ENCODE peak calls at places on chromosomes 5 and 9, in eight cellular contexts. Z is OCI-LY7, Q is PC-3, C is HCT116, I is neural progenitor cell, D is GM23338, Y is MM.1S, G is GM23248. T is an unnamed sample.

GRCh38 chr5:167759411-167759821 is 532.0 kb upstream of the WWC1 start:
- DNase-seq in D (no peak), Z (no peak), Y (no peak), I (no peak), G (peak; percentile 68), Q (peak; percentile 74), C (no peak), T (peak; percentile 15)

GRCh38 chr5:143311428-143311827 is 92.1 kb downstream of the NR3C1 start:
- DNase-seq in Y (no peak), D (peak; percentile 6), Z (no peak), Q (peak; percentile 82), G (peak; percentile 86), I (no peak), C (no peak), T (no peak)

GRCh38 chr9:83027153-83027867 is 35.6 kb downstream of the RASEF start:
- DNase-seq in D (no peak), Z (no peak), C (peak; percentile 22), Y (no peak), Q (peak; percentile 85), I (no peak), G (peak; percentile 91), T (peak; percentile 30)

GRCh38 chr9:2271426-2271825 is 256.3 kb downstream of the SMARCA2 start:
- DNase-seq in Q (peak; percentile 33), Z (peak; percentile 42), I (no peak), Y (no peak), D (peak; percentile 78), G (peak; percentile 26), C (peak; percentile 18), T (no peak)

GRCh38 chr5:139788294-139788875 is 7.2 kb upstream of the PSD2 start:
- DNase-seq in Q (no peak), Z (no peak), D (peak; percentile 62), G (peak; percentile 47), I (peak; percentile 61), Y (no peak), C (no peak), T (no peak)

GRCh38 chr5:52491071-52491828 is 296.5 kb upstream of the ITGA1 start:
- DNase-seq in Z (no peak), I (no peak), G (no peak), Y (no peak), C (no peak), Q (no peak), D (no peak), T (peak; percentile 5)

GRCh38 chr9:90025816-90026215 is 421.0 kb downstream of the GADD45G start:
- DNase-seq in Q (peak; percentile 49), Y (no peak), D (no peak), I (no peak), Z (no peak), C (no peak), G (peak; percentile 10), T (peak; percentile 47)

GRCh38 chr9:137756045-137756744 is 121.4 kb upstream of the CACNA1B start:
- DNase-seq in I (no peak), Y (no peak), G (no peak), Q (no peak), Z (no peak), C (no peak), D (no peak), T (no peak)

GRCh38 chr5:159680095-159680494 is 236.2 kb upstream of the ADRA1B start:
- DNase-seq in G (no peak), Y (no peak), I (no peak), C (no peak), D (peak; percentile 26), Q (peak; percentile 5), Z (peak; percentile 19), T (no peak)

DNA sequence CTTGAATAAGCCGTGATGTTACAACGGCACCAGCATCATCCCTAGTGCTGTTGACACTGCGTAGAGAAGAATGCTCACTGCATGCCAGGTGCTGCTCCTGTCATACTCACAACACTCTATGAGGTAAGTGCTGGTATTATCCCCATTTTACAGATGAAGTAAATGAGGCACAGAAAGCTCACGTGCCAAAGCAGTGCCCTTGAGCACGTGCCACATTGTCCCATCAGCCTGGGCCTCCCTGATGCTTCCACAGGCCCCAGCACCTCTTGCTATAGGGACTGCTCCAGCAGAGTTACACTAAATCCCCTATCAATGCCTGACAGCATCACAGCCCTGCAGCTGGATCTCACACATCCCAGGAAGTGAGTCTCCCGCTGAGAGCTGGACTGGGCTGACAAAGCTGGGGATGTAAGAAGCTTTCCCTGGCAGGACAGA is 216.1 kb downstream of the FSTL4 start:
- DNase-seq in Q (no peak), C (no peak), Y (no peak), Z (no peak), I (peak; percentile 90), G (no peak), D (peak; percentile 49), T (no peak)
- TF ChIP-seq EZH2phosphoT487 in Q (no peak), C (no peak), Y (no peak), Z (no peak), I (no peak), G (no peak), D (no peak), T (no peak)

GRCh38 chr5:9898319-9898718 is 268.2 kb upstream of the TAS2R1 start:
- DNase-seq in D (peak; percentile 66), C (peak; percentile 8), Z (peak; percentile 4), G (peak; percentile 55), Y (no peak), Q (peak; percentile 85), I (peak; percentile 49), T (peak; percentile 29)
- TF ChIP-seq EZH2phosphoT487 in D (no peak), C (no peak), Z (no peak), G (no peak), Y (no peak), Q (no peak), I (no peak), T (no peak)

DNA sequence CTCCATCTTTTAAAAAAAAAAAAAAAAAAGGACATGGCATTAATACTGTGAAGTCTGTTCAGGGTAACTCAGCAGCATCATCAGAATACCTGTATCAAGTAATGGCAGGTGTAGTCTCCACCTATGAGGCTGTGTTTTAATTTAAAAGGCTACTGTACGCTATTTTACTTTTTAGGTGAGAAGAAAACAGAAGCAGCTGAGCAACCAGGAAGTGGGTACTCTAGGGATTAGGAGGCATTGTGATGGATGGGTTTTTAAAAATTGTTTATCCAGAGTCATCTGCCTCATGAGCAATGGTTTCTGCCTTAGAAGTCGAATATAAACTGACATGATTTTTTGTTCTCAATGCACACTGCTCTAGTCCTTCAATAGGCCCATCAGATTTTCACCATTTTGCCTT is 42.7 kb downstream of the PSIP1 start:
- DNase-seq in Y (no peak), G (no peak), I (no peak), D (no peak), C (no peak), Q (no peak), Z (no peak), T (no peak)
- TF ChIP-seq EZH2phosphoT487 in Y (no peak), G (no peak), I (no peak), D (no peak), C (no peak), Q (no peak), Z (no peak), T (no peak)

GRCh38 chr9:4768681-4769080 is 24.1 kb upstream of the RCL1 start:
- DNase-seq in C (no peak), Y (no peak), G (no peak), D (no peak), Q (no peak), Z (no peak), I (no peak), T (no peak)

GRCh38 chr9:4771788-4772187 is 21.0 kb upstream of the RCL1 start:
- DNase-seq in G (no peak), Z (no peak), C (no peak), Q (no peak), I (no peak), Y (no peak), D (no peak), T (no peak)

GRCh38 chr9:4764033-4764432 is 23.0 kb upstream of the AK3 start:
- DNase-seq in C (no peak), G (no peak), D (no peak), Y (no peak), Q (no peak), I (no peak), Z (no peak), T (no peak)

GRCh38 chr9:4774209-4774608 is 18.5 kb upstream of the RCL1 start:
- DNase-seq in I (no peak), Y (no peak), D (no peak), G (peak; percentile 71), Q (no peak), Z (no peak), C (no peak), T (no peak)

GRCh38 chr9:4769321-4770080 is 23.2 kb upstream of the RCL1 start:
- DNase-seq in D (no peak), Q (peak; percentile 69), I (no peak), Z (no peak), Y (no peak), G (peak; percentile 79), C (no peak), T (no peak)
- TF ChIP-seq EZH2phosphoT487 in D (no peak), Q (no peak), I (no peak), Z (no peak), Y (no peak), G (no peak), C (no peak), T (no peak)

GRCh38 chr5:99019812-99020697 is 91.2 kb upstream of the CHD1 start:
- DNase-seq in I (no peak), C (peak; percentile 65), D (no peak), Y (no peak), Q (peak; percentile 94), Z (no peak), G (peak; percentile 95), T (peak; percentile 63)
- TF ChIP-seq EZH2phosphoT487 in I (no peak), C (no peak), D (no peak), Y (no peak), Q (no peak), Z (no peak), G (peak; percentile 69), T (no peak)

DNA sequence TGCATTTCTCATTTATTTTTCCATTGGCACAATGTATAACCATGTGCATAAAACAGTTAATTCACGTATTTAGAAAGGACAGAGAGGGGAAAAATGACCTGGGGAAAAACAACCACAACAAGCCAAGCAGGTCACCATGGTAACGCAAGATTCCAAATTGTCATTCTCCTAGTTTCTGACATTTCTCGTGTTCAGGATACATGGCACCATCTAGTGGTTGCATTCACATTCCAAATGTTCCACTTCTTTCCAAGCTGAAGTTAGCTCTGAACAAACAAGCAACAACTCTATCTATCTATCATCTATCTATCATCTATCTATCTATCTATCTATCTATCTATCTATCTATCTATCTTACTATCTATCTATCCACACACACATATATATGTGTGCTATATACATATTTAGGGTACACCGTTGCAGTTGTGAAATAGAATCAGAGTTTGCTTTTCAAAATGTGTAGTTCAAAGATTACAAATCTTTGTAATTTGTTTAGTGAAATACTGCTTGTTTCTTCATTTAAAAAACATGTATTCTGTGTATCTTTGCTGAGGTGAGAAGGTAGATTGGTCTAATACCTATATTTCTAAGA is 487.3 kb upstream of the ST8SIA4 start:
- DNase-seq in Z (peak; percentile 38), Y (peak; percentile 49), D (peak; percentile 89), I (peak; percentile 82), C (peak; percentile 57), Q (peak; percentile 71), G (peak; percentile 73), T (peak; percentile 73)
- TF ChIP-seq EZH2phosphoT487 in Z (no peak), Y (no peak), D (no peak), I (no peak), C (no peak), Q (no peak), G (no peak), T (no peak)

DNA sequence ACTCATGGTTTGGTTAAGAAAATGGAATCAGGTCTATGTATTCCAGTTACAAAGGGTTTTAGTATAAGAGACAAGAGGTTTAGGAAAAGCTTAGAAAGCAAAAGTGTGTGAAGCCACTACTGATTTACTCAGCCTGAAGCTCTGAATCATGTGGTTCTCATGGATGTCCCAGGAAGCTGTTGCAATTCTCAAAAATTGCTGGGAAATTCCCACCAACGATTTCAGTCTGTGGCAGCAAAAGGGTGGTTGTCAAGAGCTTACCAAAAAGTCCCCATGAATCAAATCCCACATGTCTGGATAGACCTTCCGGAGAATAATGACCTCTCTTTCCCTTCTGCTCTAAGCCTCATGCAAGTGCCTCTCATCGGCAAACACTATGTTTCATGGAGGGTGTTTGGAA is 929.9 kb downstream of the TLE4 start:
- DNase-seq in C (no peak), Z (no peak), I (no peak), Q (no peak), D (no peak), G (no peak), Y (no peak), T (no peak)
- TF ChIP-seq EZH2phosphoT487 in C (no peak), Z (no peak), I (no peak), Q (no peak), D (no peak), G (no peak), Y (no peak), T (no peak)

T was measured in hepatocyte.